ENCODE peak calls at places on chromosomes 1 and 21, in ten cellular contexts. One of them, this sample, is unnamed.

GRCh38 chr1:7962011-7962335 is 462 bp downstream of the PARK7 start:
- DNase-seq in activated CD4-positive, alpha-beta T cell treated with anti-CD3 and anti-CD28 coated beads, Interleukin-2, amount 50 U/mL, for 1 hour: peak; percentile 29
- DNase-seq in amygdala: no peak
- DNase-seq in EL: no peak
- DNase-seq in RWPE1: no peak
- DNase-seq in aorta: no peak
- DNase-seq in astrocyte: peak; percentile 26
- DNase-seq in activated T-cell treated with anti-CD3 and anti-CD28 coated beads for 48 hours: no peak
- DNase-seq in GM04504: no peak
- DNase-seq in T-helper 1 cell: no peak
- DNase-seq in this sample: no peak

GRCh38 chr1:226662704-226663326 is 76.3 kb downstream of the ITPKB start:
- DNase-seq in GM04504: peak; percentile 88
- DNase-seq in astrocyte: peak; percentile 94
- DNase-seq in activated CD4-positive, alpha-beta T cell treated with anti-CD3 and anti-CD28 coated beads, Interleukin-2, amount 50 U/mL, for 1 hour: peak; percentile 79
- DNase-seq in RWPE1: peak; percentile 92
- DNase-seq in T-helper 1 cell: peak; percentile 79
- DNase-seq in EL: peak; percentile 100
- DNase-seq in activated T-cell treated with anti-CD3 and anti-CD28 coated beads for 48 hours: peak; percentile 76
- DNase-seq in amygdala: peak; percentile 41
- DNase-seq in aorta: peak; percentile 90
- DNase-seq in this sample: peak; percentile 73

GRCh38 chr1:59672851-59673574 is 141.7 kb upstream of the HOOK1 start:
- DNase-seq in astrocyte: peak; percentile 81
- DNase-seq in activated T-cell treated with anti-CD3 and anti-CD28 coated beads for 48 hours: no peak
- DNase-seq in RWPE1: peak; percentile 83
- DNase-seq in aorta: peak; percentile 61
- DNase-seq in EL: peak; percentile 86
- DNase-seq in amygdala: no peak
- DNase-seq in GM04504: no peak
- DNase-seq in activated CD4-positive, alpha-beta T cell treated with anti-CD3 and anti-CD28 coated beads, Interleukin-2, amount 50 U/mL, for 1 hour: no peak
- DNase-seq in T-helper 1 cell: no peak
- DNase-seq in this sample: no peak

GRCh38 chr1:229180161-229180560 is 90.8 kb upstream of the RAB4A start:
- DNase-seq in astrocyte: no peak
- DNase-seq in T-helper 1 cell: no peak
- DNase-seq in GM04504: no peak
- DNase-seq in RWPE1: no peak
- DNase-seq in activated CD4-positive, alpha-beta T cell treated with anti-CD3 and anti-CD28 coated beads, Interleukin-2, amount 50 U/mL, for 1 hour: no peak
- DNase-seq in EL: no peak
- DNase-seq in activated T-cell treated with anti-CD3 and anti-CD28 coated beads for 48 hours: no peak
- DNase-seq in amygdala: no peak
- DNase-seq in aorta: no peak
- DNase-seq in this sample: no peak

GRCh38 chr1:35870651-35871309 is 12.2 kb upstream of the AGO1 start:
- DNase-seq in amygdala: no peak
- DNase-seq in activated CD4-positive, alpha-beta T cell treated with anti-CD3 and anti-CD28 coated beads, Interleukin-2, amount 50 U/mL, for 1 hour: no peak
- DNase-seq in astrocyte: no peak
- DNase-seq in EL: no peak
- DNase-seq in RWPE1: no peak
- DNase-seq in T-helper 1 cell: no peak
- DNase-seq in GM04504: no peak
- DNase-seq in activated T-cell treated with anti-CD3 and anti-CD28 coated beads for 48 hours: no peak
- DNase-seq in aorta: no peak
- DNase-seq in this sample: no peak

GRCh38 chr21:40732243-40732642 is 114.7 kb downstream of the DSCAM start:
- DNase-seq in T-helper 1 cell: no peak
- DNase-seq in astrocyte: peak; percentile 37
- DNase-seq in activated CD4-positive, alpha-beta T cell treated with anti-CD3 and anti-CD28 coated beads, Interleukin-2, amount 50 U/mL, for 1 hour: no peak
- DNase-seq in aorta: no peak
- DNase-seq in GM04504: no peak
- DNase-seq in amygdala: no peak
- DNase-seq in activated T-cell treated with anti-CD3 and anti-CD28 coated beads for 48 hours: no peak
- DNase-seq in EL: peak; percentile 37
- DNase-seq in RWPE1: no peak
- DNase-seq in this sample: no peak

GRCh38 chr1:241413386-241413785 is 56.4 kb upstream of the RGS7 start:
- DNase-seq in amygdala: no peak
- DNase-seq in activated T-cell treated with anti-CD3 and anti-CD28 coated beads for 48 hours: no peak
- DNase-seq in activated CD4-positive, alpha-beta T cell treated with anti-CD3 and anti-CD28 coated beads, Interleukin-2, amount 50 U/mL, for 1 hour: no peak
- DNase-seq in GM04504: peak; percentile 92
- DNase-seq in RWPE1: no peak
- DNase-seq in EL: peak; percentile 97
- DNase-seq in T-helper 1 cell: no peak
- DNase-seq in astrocyte: peak; percentile 57
- DNase-seq in aorta: no peak
- DNase-seq in this sample: no peak

GRCh38 chr1:94299627-94300552 is 62.5 kb upstream of the ARHGAP29 start:
- DNase-seq in RWPE1: peak; percentile 72
- DNase-seq in activated T-cell treated with anti-CD3 and anti-CD28 coated beads for 48 hours: no peak
- DNase-seq in astrocyte: peak; percentile 83
- DNase-seq in amygdala: no peak
- DNase-seq in T-helper 1 cell: no peak
- DNase-seq in EL: peak; percentile 85
- DNase-seq in aorta: no peak
- DNase-seq in activated CD4-positive, alpha-beta T cell treated with anti-CD3 and anti-CD28 coated beads, Interleukin-2, amount 50 U/mL, for 1 hour: no peak
- DNase-seq in GM04504: no peak
- DNase-seq in this sample: peak; percentile 55

GRCh38 chr1:60329636-60330035 is 256.1 kb upstream of the C1orf87 start:
- DNase-seq in T-helper 1 cell: no peak
- DNase-seq in aorta: no peak
- DNase-seq in EL: no peak
- DNase-seq in activated CD4-positive, alpha-beta T cell treated with anti-CD3 and anti-CD28 coated beads, Interleukin-2, amount 50 U/mL, for 1 hour: no peak
- DNase-seq in astrocyte: no peak
- DNase-seq in activated T-cell treated with anti-CD3 and anti-CD28 coated beads for 48 hours: no peak
- DNase-seq in GM04504: no peak
- DNase-seq in RWPE1: no peak
- DNase-seq in amygdala: no peak
- DNase-seq in this sample: no peak

GRCh38 chr21:31184462-31184861 is 146.2 kb upstream of the KRTAP19-8 start:
- DNase-seq in GM04504: no peak
- DNase-seq in aorta: no peak
- DNase-seq in astrocyte: no peak
- DNase-seq in EL: no peak
- DNase-seq in activated T-cell treated with anti-CD3 and anti-CD28 coated beads for 48 hours: peak; percentile 74
- DNase-seq in T-helper 1 cell: peak; percentile 41
- DNase-seq in activated CD4-positive, alpha-beta T cell treated with anti-CD3 and anti-CD28 coated beads, Interleukin-2, amount 50 U/mL, for 1 hour: peak; percentile 61
- DNase-seq in amygdala: no peak
- DNase-seq in RWPE1: no peak
- DNase-seq in this sample: no peak

GRCh38 chr21:45542667-45543370 is 579 bp upstream of the SLC19A1 start:
- DNase-seq in RWPE1: peak; percentile 21
- DNase-seq in activated T-cell treated with anti-CD3 and anti-CD28 coated beads for 48 hours: no peak
- DNase-seq in aorta: peak; percentile 54
- DNase-seq in GM04504: no peak
- DNase-seq in T-helper 1 cell: no peak
- DNase-seq in activated CD4-positive, alpha-beta T cell treated with anti-CD3 and anti-CD28 coated beads, Interleukin-2, amount 50 U/mL, for 1 hour: no peak
- DNase-seq in EL: no peak
- DNase-seq in amygdala: no peak
- DNase-seq in astrocyte: no peak
- DNase-seq in this sample: peak; percentile 64

GRCh38 chr1:75730432-75730831 is 5.9 kb downstream of the ACADM start:
- DNase-seq in T-helper 1 cell: no peak
- DNase-seq in EL: no peak
- DNase-seq in GM04504: no peak
- DNase-seq in aorta: no peak
- DNase-seq in amygdala: no peak
- DNase-seq in RWPE1: no peak
- DNase-seq in activated T-cell treated with anti-CD3 and anti-CD28 coated beads for 48 hours: no peak
- DNase-seq in activated CD4-positive, alpha-beta T cell treated with anti-CD3 and anti-CD28 coated beads, Interleukin-2, amount 50 U/mL, for 1 hour: no peak
- DNase-seq in astrocyte: no peak
- DNase-seq in this sample: no peak

GRCh38 chr1:162139398-162139685 is 69.9 kb downstream of the NOS1AP start:
- DNase-seq in EL: no peak
- DNase-seq in activated T-cell treated with anti-CD3 and anti-CD28 coated beads for 48 hours: no peak
- DNase-seq in aorta: no peak
- DNase-seq in activated CD4-positive, alpha-beta T cell treated with anti-CD3 and anti-CD28 coated beads, Interleukin-2, amount 50 U/mL, for 1 hour: no peak
- DNase-seq in amygdala: no peak
- DNase-seq in astrocyte: no peak
- DNase-seq in T-helper 1 cell: no peak
- DNase-seq in RWPE1: no peak
- DNase-seq in GM04504: no peak
- DNase-seq in this sample: no peak

GRCh38 chr1:33364578-33364945 is 43.7 kb upstream of the A3GALT2 start:
- DNase-seq in RWPE1: no peak
- DNase-seq in activated CD4-positive, alpha-beta T cell treated with anti-CD3 and anti-CD28 coated beads, Interleukin-2, amount 50 U/mL, for 1 hour: no peak
- DNase-seq in amygdala: no peak
- DNase-seq in activated T-cell treated with anti-CD3 and anti-CD28 coated beads for 48 hours: no peak
- DNase-seq in GM04504: no peak
- DNase-seq in T-helper 1 cell: no peak
- DNase-seq in EL: no peak
- DNase-seq in astrocyte: no peak
- DNase-seq in aorta: no peak
- DNase-seq in this sample: no peak

GRCh38 chr1:94617139-94617805 is 75.7 kb upstream of the F3 start:
- DNase-seq in RWPE1: peak; percentile 32
- DNase-seq in astrocyte: peak; percentile 74
- DNase-seq in T-helper 1 cell: no peak
- DNase-seq in aorta: no peak
- DNase-seq in activated T-cell treated with anti-CD3 and anti-CD28 coated beads for 48 hours: no peak
- DNase-seq in amygdala: no peak
- DNase-seq in EL: peak; percentile 95
- DNase-seq in activated CD4-positive, alpha-beta T cell treated with anti-CD3 and anti-CD28 coated beads, Interleukin-2, amount 50 U/mL, for 1 hour: no peak
- DNase-seq in GM04504: peak; percentile 58
- DNase-seq in this sample: no peak

GRCh38 chr1:160859166-160859565 is 3.5 kb downstream of the CD244 start:
- DNase-seq in aorta: no peak
- DNase-seq in activated T-cell treated with anti-CD3 and anti-CD28 coated beads for 48 hours: no peak
- DNase-seq in astrocyte: no peak
- DNase-seq in amygdala: no peak
- DNase-seq in T-helper 1 cell: no peak
- DNase-seq in GM04504: no peak
- DNase-seq in EL: no peak
- DNase-seq in RWPE1: no peak
- DNase-seq in activated CD4-positive, alpha-beta T cell treated with anti-CD3 and anti-CD28 coated beads, Interleukin-2, amount 50 U/mL, for 1 hour: no peak
- DNase-seq in this sample: no peak

GRCh38 chr1:1832820-1833219 is 54.5 kb upstream of the NADK start:
- DNase-seq in T-helper 1 cell: no peak
- DNase-seq in aorta: no peak
- DNase-seq in GM04504: no peak
- DNase-seq in EL: no peak
- DNase-seq in RWPE1: no peak
- DNase-seq in activated CD4-positive, alpha-beta T cell treated with anti-CD3 and anti-CD28 coated beads, Interleukin-2, amount 50 U/mL, for 1 hour: no peak
- DNase-seq in amygdala: no peak
- DNase-seq in activated T-cell treated with anti-CD3 and anti-CD28 coated beads for 48 hours: no peak
- DNase-seq in astrocyte: peak; percentile 20
- DNase-seq in this sample: no peak

GRCh38 chr1:62070384-62071011 is 124.2 kb upstream of the L1TD1 start:
- DNase-seq in activated CD4-positive, alpha-beta T cell treated with anti-CD3 and anti-CD28 coated beads, Interleukin-2, amount 50 U/mL, for 1 hour: no peak
- DNase-seq in T-helper 1 cell: no peak
- DNase-seq in astrocyte: no peak
- DNase-seq in amygdala: no peak
- DNase-seq in RWPE1: peak; percentile 12
- DNase-seq in GM04504: no peak
- DNase-seq in aorta: no peak
- DNase-seq in activated T-cell treated with anti-CD3 and anti-CD28 coated beads for 48 hours: no peak
- DNase-seq in EL: peak; percentile 14
- DNase-seq in this sample: no peak

GRCh38 chr1:152461544-152461943 is 47.5 kb upstream of the CRNN start:
- DNase-seq in aorta: no peak
- DNase-seq in amygdala: no peak
- DNase-seq in T-helper 1 cell: peak; percentile 41
- DNase-seq in activated T-cell treated with anti-CD3 and anti-CD28 coated beads for 48 hours: peak; percentile 34
- DNase-seq in astrocyte: peak; percentile 20
- DNase-seq in EL: peak; percentile 70
- DNase-seq in activated CD4-positive, alpha-beta T cell treated with anti-CD3 and anti-CD28 coated beads, Interleukin-2, amount 50 U/mL, for 1 hour: peak; percentile 62
- DNase-seq in GM04504: peak; percentile 24
- DNase-seq in RWPE1: peak; percentile 33
- DNase-seq in this sample: peak; percentile 28

GRCh38 chr1:8158995-8159394 is 132.9 kb upstream of the ERRFI1 start:
- DNase-seq in RWPE1: no peak
- DNase-seq in GM04504: no peak
- DNase-seq in astrocyte: no peak
- DNase-seq in T-helper 1 cell: no peak
- DNase-seq in aorta: no peak
- DNase-seq in activated T-cell treated with anti-CD3 and anti-CD28 coated beads for 48 hours: no peak
- DNase-seq in amygdala: no peak
- DNase-seq in EL: no peak
- DNase-seq in activated CD4-positive, alpha-beta T cell treated with anti-CD3 and anti-CD28 coated beads, Interleukin-2, amount 50 U/mL, for 1 hour: no peak
- DNase-seq in this sample: no peak

GRCh38 chr1:91912267-91912666 is 26.3 kb upstream of the TGFBR3 start:
- DNase-seq in GM04504: no peak
- DNase-seq in aorta: no peak
- DNase-seq in EL: peak; percentile 21
- DNase-seq in activated T-cell treated with anti-CD3 and anti-CD28 coated beads for 48 hours: no peak
- DNase-seq in amygdala: no peak
- DNase-seq in activated CD4-positive, alpha-beta T cell treated with anti-CD3 and anti-CD28 coated beads, Interleukin-2, amount 50 U/mL, for 1 hour: no peak
- DNase-seq in RWPE1: no peak
- DNase-seq in astrocyte: no peak
- DNase-seq in T-helper 1 cell: no peak
- DNase-seq in this sample: no peak

GRCh38 chr1:180501865-180502360 is 464 bp downstream of the ACBD6 start:
- DNase-seq in GM04504: no peak
- DNase-seq in RWPE1: peak; percentile 65
- DNase-seq in activated CD4-positive, alpha-beta T cell treated with anti-CD3 and anti-CD28 coated beads, Interleukin-2, amount 50 U/mL, for 1 hour: no peak
- DNase-seq in EL: no peak
- DNase-seq in aorta: no peak
- DNase-seq in activated T-cell treated with anti-CD3 and anti-CD28 coated beads for 48 hours: no peak
- DNase-seq in T-helper 1 cell: peak; percentile 12
- DNase-seq in amygdala: no peak
- DNase-seq in astrocyte: no peak
- DNase-seq in this sample: no peak

GRCh38 chr21:36917487-36918158 is 48.8 kb downstream of the HLCS start:
- DNase-seq in aorta: no peak
- DNase-seq in EL: peak; percentile 43
- DNase-seq in activated CD4-positive, alpha-beta T cell treated with anti-CD3 and anti-CD28 coated beads, Interleukin-2, amount 50 U/mL, for 1 hour: no peak
- DNase-seq in RWPE1: peak; percentile 56
- DNase-seq in T-helper 1 cell: no peak
- DNase-seq in GM04504: no peak
- DNase-seq in activated T-cell treated with anti-CD3 and anti-CD28 coated beads for 48 hours: no peak
- DNase-seq in astrocyte: peak; percentile 35
- DNase-seq in amygdala: no peak
- DNase-seq in this sample: peak; percentile 30

GRCh38 chr1:184242507-184242943 is 144.3 kb upstream of the C1orf21 start:
- DNase-seq in activated T-cell treated with anti-CD3 and anti-CD28 coated beads for 48 hours: no peak
- DNase-seq in activated CD4-positive, alpha-beta T cell treated with anti-CD3 and anti-CD28 coated beads, Interleukin-2, amount 50 U/mL, for 1 hour: no peak
- DNase-seq in RWPE1: peak; percentile 3
- DNase-seq in T-helper 1 cell: no peak
- DNase-seq in aorta: no peak
- DNase-seq in astrocyte: peak; percentile 62
- DNase-seq in GM04504: peak; percentile 19
- DNase-seq in amygdala: no peak
- DNase-seq in EL: peak; percentile 37
- DNase-seq in this sample: no peak

GRCh38 chr1:230173176-230173575 is 106.1 kb downstream of the GALNT2 start:
- DNase-seq in activated CD4-positive, alpha-beta T cell treated with anti-CD3 and anti-CD28 coated beads, Interleukin-2, amount 50 U/mL, for 1 hour: no peak
- DNase-seq in astrocyte: no peak
- DNase-seq in aorta: no peak
- DNase-seq in T-helper 1 cell: no peak
- DNase-seq in GM04504: no peak
- DNase-seq in activated T-cell treated with anti-CD3 and anti-CD28 coated beads for 48 hours: no peak
- DNase-seq in amygdala: no peak
- DNase-seq in RWPE1: no peak
- DNase-seq in EL: no peak
- DNase-seq in this sample: no peak

GRCh38 chr1:156490401-156491032 is 10.1 kb downstream of the MEF2D start:
- DNase-seq in EL: peak; percentile 33
- DNase-seq in RWPE1: peak; percentile 54
- DNase-seq in aorta: peak; percentile 69
- DNase-seq in GM04504: no peak
- DNase-seq in astrocyte: no peak
- DNase-seq in activated T-cell treated with anti-CD3 and anti-CD28 coated beads for 48 hours: no peak
- DNase-seq in T-helper 1 cell: no peak
- DNase-seq in amygdala: no peak
- DNase-seq in activated CD4-positive, alpha-beta T cell treated with anti-CD3 and anti-CD28 coated beads, Interleukin-2, amount 50 U/mL, for 1 hour: no peak
- DNase-seq in this sample: peak; percentile 87

GRCh38 chr1:237890416-237890815 is 306 bp downstream of the ZP4 start:
- DNase-seq in aorta: no peak
- DNase-seq in T-helper 1 cell: no peak
- DNase-seq in GM04504: no peak
- DNase-seq in activated T-cell treated with anti-CD3 and anti-CD28 coated beads for 48 hours: no peak
- DNase-seq in activated CD4-positive, alpha-beta T cell treated with anti-CD3 and anti-CD28 coated beads, Interleukin-2, amount 50 U/mL, for 1 hour: no peak
- DNase-seq in RWPE1: no peak
- DNase-seq in amygdala: no peak
- DNase-seq in astrocyte: no peak
- DNase-seq in EL: no peak
- DNase-seq in this sample: no peak

GRCh38 chr1:21311016-21311415 is 20.8 kb upstream of the ECE1 start:
- DNase-seq in amygdala: peak; percentile 61
- DNase-seq in T-helper 1 cell: no peak
- DNase-seq in aorta: no peak
- DNase-seq in astrocyte: no peak
- DNase-seq in activated T-cell treated with anti-CD3 and anti-CD28 coated beads for 48 hours: no peak
- DNase-seq in EL: peak; percentile 33
- DNase-seq in GM04504: no peak
- DNase-seq in RWPE1: no peak
- DNase-seq in activated CD4-positive, alpha-beta T cell treated with anti-CD3 and anti-CD28 coated beads, Interleukin-2, amount 50 U/mL, for 1 hour: no peak
- DNase-seq in this sample: no peak